ENCODE peak calls at places on chromosomes 12 and 14, in ten cellular contexts. L is NCI-H82, J is head of caudate nucleus, I is brain microvascular endothelial cell, D is psoas muscle, U is amniotic stem cell, A is NCI-H2171, N is AG10803, X is HEK293T, Q is HTR-8/SVneo. Y is an unnamed sample.
A peak's percentile ranks its signal among the peaks of the same experiment; 100 is the strongest.

GRCh38 chr14:67263499-67264149 is 22.4 kb downstream of the PALS1 start:
- DNase-seq in L (no peak), J (no peak), I (peak; percentile 57), D (no peak), U (no peak), A (no peak), N (peak; percentile 30), X (no peak), Q (no peak), Y (no peak)

GRCh38 chr12:27782481-27782880 is 2.4 kb upstream of the MANSC4 start:
- DNase-seq in L (no peak), J (no peak), I (no peak), D (no peak), U (no peak), A (peak; percentile 35), N (no peak), X (no peak), Q (no peak), Y (no peak)

GRCh38 chr14:36333106-36333505 is 12.7 kb upstream of the MBIP start:
- DNase-seq in L (no peak), J (no peak), I (no peak), D (no peak), U (no peak), A (no peak), N (no peak), X (no peak), Q (no peak), Y (no peak)

GRCh38 chr12:59717436-59717835 is 121.6 kb downstream of the SLC16A7 start:
- DNase-seq in L (no peak), J (no peak), I (no peak), D (no peak), U (no peak), A (no peak), N (no peak), X (no peak), Q (no peak), Y (no peak)

GRCh38 chr14:22185191-22185590 is 403.8 kb downstream of the DAD1 start:
- DNase-seq in L (no peak), J (no peak), I (peak; percentile 76), D (no peak), U (no peak), A (no peak), N (no peak), X (no peak), Q (no peak), Y (no peak)

GRCh38 chr14:24366664-24367505 is 1.1 kb upstream of the NFATC4 start:
- DNase-seq in L (peak; percentile 96), J (peak; percentile 38), I (peak; percentile 89), D (peak; percentile 93), U (peak; percentile 86), A (peak; percentile 100), N (peak; percentile 99), X (peak; percentile 74), Q (peak; percentile 65), Y (peak; percentile 13)

GRCh38 chr12:132009336-132009859 is 59.7 kb downstream of the EP400 start:
- DNase-seq in L (no peak), J (no peak), I (no peak), D (no peak), U (no peak), A (no peak), N (no peak), X (no peak), Q (no peak), Y (no peak)

GRCh38 chr14:62301911-62302310 is 539.7 kb downstream of the SNAPC1 start:
- DNase-seq in L (no peak), J (no peak), I (no peak), D (no peak), U (no peak), A (no peak), N (peak; percentile 45), X (no peak), Q (no peak), Y (no peak)

GRCh38 chr12:538731-539539 is 79.2 kb downstream of the B4GALNT3 start:
- DNase-seq in L (no peak), J (no peak), I (peak; percentile 67), D (peak; percentile 68), U (no peak), A (peak; percentile 66), N (peak; percentile 62), X (no peak), Q (no peak), Y (peak; percentile 69)

GRCh38 chr12:90682398-90682797 is 272.6 kb downstream of the CCER1 start:
- DNase-seq in L (no peak), J (no peak), I (peak; percentile 90), D (no peak), U (peak; percentile 8), A (no peak), N (peak; percentile 50), X (no peak), Q (no peak), Y (no peak)

GRCh38 chr12:75720807-75721206 is 209.4 kb upstream of the KRR1 start:
- DNase-seq in L (no peak), J (no peak), I (no peak), D (no peak), U (no peak), A (peak; percentile 86), N (no peak), X (peak; percentile 10), Q (no peak), Y (no peak)